ENCODE peak calls at places on chromosomes 3 and 15, in seven cellular contexts. One of them, this sample, is unnamed.

GRCh38 chr3:194731496-194732073 is 45.9 kb downstream of the FAM43A start:
- DNase-seq in ovary: no peak
- DNase-seq in GM12865: no peak
- DNase-seq in Right ventricle myocardium superior: no peak
- DNase-seq in mucosa of gallbladder: no peak
- DNase-seq in H54: no peak
- DNase-seq in smooth muscle cell of the brain vasculature: no peak
- DNase-seq in this sample: no peak

GRCh38 chr15:91887321-91887720 is 33.8 kb downstream of the SLCO3A1 start:
- DNase-seq in ovary: no peak
- DNase-seq in GM12865: no peak
- DNase-seq in Right ventricle myocardium superior: peak; percentile 57
- DNase-seq in mucosa of gallbladder: no peak
- DNase-seq in H54: no peak
- DNase-seq in smooth muscle cell of the brain vasculature: no peak
- DNase-seq in this sample: no peak

GRCh38 chr3:98561727-98562521 is 30.1 kb downstream of the GPR15 start:
- DNase-seq in ovary: no peak
- DNase-seq in GM12865: peak; percentile 89
- DNase-seq in Right ventricle myocardium superior: no peak
- DNase-seq in mucosa of gallbladder: no peak
- DNase-seq in H54: no peak
- DNase-seq in smooth muscle cell of the brain vasculature: no peak
- DNase-seq in this sample: no peak

GRCh38 chr15:63041982-63042878 is at the start of gene TPM1:
- DNase-seq in ovary: peak; percentile 94
- DNase-seq in GM12865: no peak
- DNase-seq in Right ventricle myocardium superior: peak; percentile 92
- DNase-seq in mucosa of gallbladder: peak; percentile 86
- DNase-seq in H54: peak; percentile 67
- DNase-seq in smooth muscle cell of the brain vasculature: no peak
- DNase-seq in this sample: peak; percentile 85

GRCh38 chr3:183381179-183381578 is 47.2 kb downstream of the MCF2L2 start:
- DNase-seq in ovary: no peak
- DNase-seq in GM12865: no peak
- DNase-seq in Right ventricle myocardium superior: no peak
- DNase-seq in mucosa of gallbladder: no peak
- DNase-seq in H54: peak; percentile 17
- DNase-seq in smooth muscle cell of the brain vasculature: no peak
- DNase-seq in this sample: no peak

GRCh38 chr3:12516873-12517272 is 28.4 kb downstream of the MKRN2OS start:
- DNase-seq in ovary: no peak
- DNase-seq in GM12865: no peak
- DNase-seq in Right ventricle myocardium superior: no peak
- DNase-seq in mucosa of gallbladder: no peak
- DNase-seq in H54: no peak
- DNase-seq in smooth muscle cell of the brain vasculature: no peak
- DNase-seq in this sample: no peak

GRCh38 chr3:114686624-114687023 is 392.8 kb downstream of the TIGIT start:
- DNase-seq in ovary: no peak
- DNase-seq in GM12865: no peak
- DNase-seq in Right ventricle myocardium superior: no peak
- DNase-seq in mucosa of gallbladder: no peak
- DNase-seq in H54: no peak
- DNase-seq in smooth muscle cell of the brain vasculature: no peak
- DNase-seq in this sample: no peak

GRCh38 chr3:42488687-42489086 is 13.8 kb upstream of the VIPR1 start:
- DNase-seq in ovary: no peak
- DNase-seq in GM12865: no peak
- DNase-seq in Right ventricle myocardium superior: no peak
- DNase-seq in mucosa of gallbladder: peak; percentile 5
- DNase-seq in H54: no peak
- DNase-seq in smooth muscle cell of the brain vasculature: no peak
- DNase-seq in this sample: no peak

GRCh38 chr3:145188079-145188785 is 972.8 kb downstream of the PLOD2 start:
- DNase-seq in ovary: no peak
- DNase-seq in GM12865: no peak
- DNase-seq in Right ventricle myocardium superior: no peak
- DNase-seq in mucosa of gallbladder: no peak
- DNase-seq in H54: no peak
- DNase-seq in smooth muscle cell of the brain vasculature: no peak
- DNase-seq in this sample: no peak

GRCh38 chr3:136984837-136985236 is 27.1 kb downstream of the IL20RB start:
- DNase-seq in ovary: no peak
- DNase-seq in GM12865: no peak
- DNase-seq in Right ventricle myocardium superior: no peak
- DNase-seq in mucosa of gallbladder: peak; percentile 31
- DNase-seq in H54: no peak
- DNase-seq in smooth muscle cell of the brain vasculature: no peak
- DNase-seq in this sample: no peak